ENCODE peak calls at places on chromosomes 5 and 9, in ten cellular contexts. A is RCC 7860; D is stimulated activated CD8-positive, alpha-beta memory T cell treated with anti-CD3 and anti-CD28 coated beads, Interleukin-15, amount 100 ng/mL, for 1 hour; N is islet precursor cell; S is HT1080; J is endodermal cell; L is activated CD8-positive, alpha-beta T cell treated with anti-CD3 and anti-CD28 coated beads for 36 hours; V is NCI-H187; H is breast epithelium; B is activated CD4-positive, alpha-beta T cell treated with anti-CD3 and anti-CD28 coated beads, Interleukin-2, amount 50 U/mL, for 1 hour. E is an unnamed sample.

GRCh38 chr9:93187047-93187446 is 3.1 kb downstream of the WNK2 start:
- DNase-seq in D (no peak), J (no peak), S (no peak), H (no peak), B (no peak), L (no peak), A (no peak), V (no peak), N (no peak), E (no peak)

GRCh38 chr9:113624721-113625120 is 161.2 kb downstream of the RGS3 start:
- DNase-seq in J (peak), S (peak), L (no peak), D (no peak), H (no peak), N (peak), B (no peak), A (peak), V (no peak), E (no peak)

GRCh38 chr5:141656396-141656795 is 5.2 kb upstream of the FCHSD1 start:
- DNase-seq in J (no peak), A (no peak), S (no peak), B (no peak), N (no peak), L (no peak), D (no peak), H (no peak), V (no peak), E (no peak)

GRCh38 chr9:81489048-81489447 is 200.3 kb downstream of the TLE1 start:
- DNase-seq in N (no peak), A (no peak), V (no peak), B (no peak), H (no peak), J (no peak), S (no peak), D (no peak), L (no peak), E (no peak)

GRCh38 chr5:42992035-42992570 is 48.0 kb downstream of the ANXA2R start:
- DNase-seq in H (peak), J (peak), L (peak), D (peak), S (no peak), N (peak), A (peak), B (peak), V (peak), E (no peak)

GRCh38 chr5:180294401-180294800 is 2.5 kb upstream of the MAPK9 start:
- DNase-seq in B (no peak), N (no peak), A (no peak), D (no peak), H (no peak), V (no peak), S (no peak), J (no peak), L (no peak), E (no peak)

GRCh38 chr5:57626703-57627102 is 144.1 kb upstream of the ACTBL2 start:
- DNase-seq in B (no peak), L (no peak), S (no peak), V (no peak), H (no peak), J (no peak), N (no peak), A (no peak), D (no peak), E (no peak)

GRCh38 chr9:87494970-87495471 is 2.6 kb upstream of the DAPK1 start:
- DNase-seq in S (no peak), L (no peak), D (no peak), H (no peak), B (no peak), J (no peak), N (peak), A (peak), V (no peak), E (no peak)

GRCh38 chr5:43422143-43422542 is 10.0 kb upstream of the CCL28 start:
- DNase-seq in D (no peak), N (no peak), B (no peak), S (peak), L (no peak), J (no peak), H (peak), V (no peak), A (peak), E (no peak)

GRCh38 chr9:104950838-104951237 is 22.9 kb upstream of the ABCA1 start:
- DNase-seq in H (no peak), N (no peak), V (no peak), S (no peak), J (no peak), A (peak), D (no peak), L (no peak), B (no peak), E (no peak)

GRCh38 chr5:143516249-143516648 is 112.8 kb upstream of the NR3C1 start:
- DNase-seq in A (no peak), B (no peak), J (no peak), L (no peak), D (no peak), V (no peak), N (no peak), S (no peak), H (no peak), E (no peak)

GRCh38 chr5:108101105-108101504 is 280.8 kb downstream of the FBXL17 start:
- DNase-seq in A (no peak), L (no peak), N (no peak), S (no peak), D (no peak), V (no peak), B (no peak), H (no peak), J (no peak), E (no peak)

GRCh38 chr5:129496410-129496809 is 36.3 kb downstream of the ADAMTS19 start:
- DNase-seq in J (no peak), H (no peak), A (no peak), S (no peak), B (no peak), V (no peak), N (no peak), D (no peak), L (no peak), E (no peak)